ENCODE peak calls at places on chromosomes 5 and 9, in six cellular contexts. P, A, S, F, U and V are unnamed samples.

GRCh38 chr5:172860520-172861443 is 26.7 kb downstream of the ERGIC1 start:
- DNase-seq in P (peak), A (peak), S (peak), F (no peak), U (no peak), V (no peak)

GRCh38 chr5:173890195-173890951 is 2.2 kb downstream of the CPEB4 start:
- DNase-seq in P (no peak), A (no peak), S (peak), F (no peak), U (no peak), V (peak)

GRCh38 chr5:151093476-151093889 is 12.6 kb upstream of the TNIP1 start:
- DNase-seq in P (no peak), A (no peak), S (no peak), F (no peak), U (peak), V (no peak)

GRCh38 chr9:137301086-137301947 is 754 bp downstream of the NRARP start:
- DNase-seq in P (peak), A (no peak), S (peak), F (no peak), U (no peak), V (no peak)

GRCh38 chr9:34459941-34460340 is 1.3 kb downstream of the DNAI1 start:
- DNase-seq in P (no peak), A (no peak), S (no peak), F (no peak), U (no peak), V (no peak)

GRCh38 chr9:131095666-131096489 is 453 bp upstream of the AIF1L start:
- DNase-seq in P (peak), A (no peak), S (no peak), F (peak), U (no peak), V (no peak)

GRCh38 chr9:20714442-20715415 is 30.7 kb downstream of the FOCAD start:
- DNase-seq in P (no peak), A (no peak), S (no peak), F (no peak), U (no peak), V (no peak)

GRCh38 chr9:20854444-20854843 is 170.4 kb downstream of the FOCAD start:
- DNase-seq in P (no peak), A (no peak), S (no peak), F (no peak), U (peak), V (no peak)

GRCh38 chr9:97186493-97186892 is 121.0 kb upstream of the CCDC180 start:
- DNase-seq in P (no peak), A (no peak), S (no peak), F (no peak), U (no peak), V (no peak)

GRCh38 chr5:172156541-172156994 is 31.5 kb downstream of the STK10 start:
- DNase-seq in P (no peak), A (no peak), S (no peak), F (no peak), U (no peak), V (no peak)

GRCh38 chr5:35665066-35665465 is 47.4 kb downstream of the SPEF2 start:
- DNase-seq in P (no peak), A (no peak), S (no peak), F (no peak), U (no peak), V (no peak)

GRCh38 chr5:38718874-38719391 is 126.9 kb upstream of the OSMR start:
- DNase-seq in P (no peak), A (no peak), S (no peak), F (no peak), U (no peak), V (no peak)

GRCh38 chr9:111752455-111752854 is 42.3 kb downstream of the SHOC1 start:
- DNase-seq in P (no peak), A (no peak), S (no peak), F (no peak), U (no peak), V (no peak)

GRCh38 chr5:117486879-117487391 is 912.3 kb upstream of the SEMA6A start:
- DNase-seq in P (peak), A (no peak), S (no peak), F (no peak), U (no peak), V (no peak)

GRCh38 chr5:66239034-66239433 is 94.9 kb downstream of the SREK1 start:
- DNase-seq in P (no peak), A (no peak), S (no peak), F (no peak), U (no peak), V (no peak)

GRCh38 chr9:129932303-129933151 is 97.3 kb downstream of the USP20 start:
- DNase-seq in P (no peak), A (no peak), S (no peak), F (no peak), U (no peak), V (no peak)

GRCh38 chr5:135560858-135561257 is 17.9 kb downstream of the CXCL14 start:
- DNase-seq in P (peak), A (no peak), S (peak), F (no peak), U (peak), V (peak)

GRCh38 chr9:26983340-26983739 is 22.1 kb downstream of the LRRC19 start:
- DNase-seq in P (no peak), A (no peak), S (no peak), F (no peak), U (no peak), V (no peak)

GRCh38 chr9:136529516-136530471 is 16.1 kb downstream of the NOTCH1 start:
- DNase-seq in P (peak), A (no peak), S (no peak), F (no peak), U (no peak), V (no peak)

GRCh38 chr9:127397722-127398647 is 1.0 kb downstream of the SLC2A8 start:
- DNase-seq in P (peak), A (no peak), S (peak), F (no peak), U (no peak), V (no peak)

GRCh38 chr9:127396808-127397721 is at the start of gene SLC2A8:
- DNase-seq in P (peak), A (peak), S (peak), F (peak), U (peak), V (peak)

GRCh38 chr9:127396253-127396807 is 639 bp upstream of the SLC2A8 start:
- DNase-seq in P (no peak), A (no peak), S (no peak), F (no peak), U (no peak), V (no peak)

GRCh38 chr9:127399736-127400269 is 2.8 kb downstream of the SLC2A8 start:
- DNase-seq in P (no peak), A (no peak), S (no peak), F (no peak), U (no peak), V (no peak)

DNA sequence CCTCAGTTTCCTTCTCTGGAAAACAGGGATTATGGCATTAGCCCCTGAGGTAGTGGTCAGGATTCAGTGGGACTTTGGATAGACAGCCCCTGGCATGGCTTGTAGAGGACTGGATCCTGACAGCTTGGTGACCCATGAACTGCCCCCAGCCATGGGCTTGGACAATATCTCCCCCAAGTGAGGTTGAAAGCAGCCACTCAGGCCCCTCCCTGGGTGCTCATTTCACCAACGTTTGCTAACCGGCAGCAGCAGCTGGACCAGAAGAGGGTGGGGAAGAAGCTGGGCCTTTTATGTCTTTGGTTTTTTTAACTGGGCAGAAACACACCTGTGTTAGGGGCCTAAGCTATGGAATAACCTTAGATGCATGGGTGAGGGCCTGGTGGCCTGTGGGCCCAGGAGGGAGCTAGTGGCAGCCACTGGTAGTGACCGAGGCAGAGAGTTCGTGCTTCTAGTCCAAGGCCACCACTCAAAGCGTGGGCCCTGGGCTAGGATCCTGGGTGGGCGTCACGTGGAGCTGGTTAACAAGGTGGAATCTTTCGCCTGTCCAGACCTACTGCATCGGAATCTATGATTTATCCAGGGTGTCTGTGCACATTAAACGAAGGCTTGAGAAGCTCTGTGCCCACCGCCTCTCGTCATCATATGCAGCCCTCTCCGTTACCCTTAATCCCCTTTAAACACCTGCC is 1.9 kb downstream of the SLC2A8 start:
- DNase-seq in P (no peak), A (no peak), S (no peak), F (no peak), U (no peak), V (no peak)
- H3K4me3 ChIP-seq in P (no peak), A (no peak), S (no peak), F (no peak), U (no peak), V (peak)

DNA sequence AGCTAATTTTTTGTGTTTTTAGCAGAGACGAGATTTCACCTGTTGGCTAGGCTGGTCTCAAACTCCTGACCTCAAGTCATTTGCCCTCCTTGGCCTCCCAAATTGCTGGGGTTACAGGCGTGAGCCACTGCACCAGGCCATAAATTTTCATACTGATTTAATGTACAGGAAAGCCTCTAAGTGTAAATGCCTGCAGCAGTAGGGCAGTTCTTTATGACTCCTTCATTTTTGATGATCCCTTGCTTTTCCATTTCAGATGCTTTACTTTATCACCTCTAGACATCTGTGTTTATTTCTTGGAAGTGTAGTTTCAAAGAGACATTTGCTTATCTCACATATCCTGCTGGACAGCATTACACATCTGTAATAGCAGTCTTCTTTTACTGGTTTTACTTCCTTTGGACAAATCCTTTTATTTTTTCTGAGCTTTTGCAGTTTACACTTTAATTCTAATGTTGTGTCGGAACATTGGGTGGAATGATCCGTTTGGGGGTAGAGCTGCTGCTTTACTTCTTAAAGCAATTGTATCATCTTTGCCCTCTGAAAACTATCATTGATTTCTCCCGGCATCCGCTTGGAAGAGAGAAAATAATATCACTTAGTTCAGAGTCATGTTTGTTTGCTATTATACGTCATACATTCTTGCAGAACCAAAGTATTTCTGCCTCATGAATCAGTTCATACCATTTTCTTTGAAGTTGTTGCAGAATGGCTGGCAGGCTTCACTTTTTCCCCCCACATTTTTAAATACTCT is 36.0 kb downstream of the SCGB3A1 start:
- DNase-seq in P (no peak), A (no peak), S (no peak), F (no peak), U (no peak), V (no peak)
- H3K4me3 ChIP-seq in P (no peak), A (no peak), S (no peak), F (no peak), U (no peak), V (no peak)

GRCh38 chr5:11584008-11584407 is 320.2 kb downstream of the CTNND2 start:
- DNase-seq in P (no peak), A (no peak), S (no peak), F (no peak), U (no peak), V (no peak)

GRCh38 chr5:11590475-11590874 is 313.8 kb downstream of the CTNND2 start:
- DNase-seq in P (no peak), A (no peak), S (no peak), F (no peak), U (no peak), V (no peak)

DNA sequence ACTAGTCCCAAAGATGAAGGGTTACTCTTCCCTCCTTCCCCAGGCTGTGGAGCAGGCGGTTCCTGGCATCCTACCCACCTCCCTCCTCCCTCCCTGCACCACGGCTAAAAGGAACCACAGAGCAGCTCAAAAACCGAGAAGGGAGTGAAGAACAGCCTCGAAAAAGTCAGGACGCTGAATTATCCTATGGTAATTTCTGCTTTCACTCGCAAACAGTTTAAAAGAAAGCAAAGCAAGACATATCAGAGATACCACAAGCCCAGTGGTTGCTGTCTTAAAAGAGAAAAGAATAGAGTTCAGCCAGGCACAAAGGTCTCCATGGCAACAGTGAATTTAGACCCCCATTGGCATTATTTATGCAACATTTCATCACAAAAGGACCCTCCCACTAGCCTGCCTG is 315.4 kb downstream of the CTNND2 start:
- DNase-seq in P (no peak), A (no peak), S (no peak), F (peak), U (no peak), V (no peak)
- H3K4me3 ChIP-seq in P (no peak), A (peak), S (no peak), F (peak), U (no peak), V (no peak)

GRCh38 chr5:524442-525163 is at the start of gene SLC9A3:
- DNase-seq in P (no peak), A (no peak), S (peak), F (no peak), U (no peak), V (no peak)

GRCh38 chr5:523658-524441 is 399 bp downstream of the SLC9A3 start:
- DNase-seq in P (no peak), A (no peak), S (no peak), F (no peak), U (no peak), V (no peak)

GRCh38 chr5:520850-521226 is 3.4 kb downstream of the SLC9A3 start:
- DNase-seq in P (no peak), A (no peak), S (no peak), F (no peak), U (no peak), V (no peak)

GRCh38 chr5:525164-525761 is 1.0 kb upstream of the SLC9A3 start:
- DNase-seq in P (no peak), A (no peak), S (peak), F (no peak), U (no peak), V (no peak)

GRCh38 chr5:522899-523657 is 1.2 kb downstream of the SLC9A3 start:
- DNase-seq in P (no peak), A (no peak), S (no peak), F (no peak), U (no peak), V (no peak)
- H3K4me3 ChIP-seq in P (peak), A (peak), S (no peak), F (peak), U (no peak), V (peak)

DNA sequence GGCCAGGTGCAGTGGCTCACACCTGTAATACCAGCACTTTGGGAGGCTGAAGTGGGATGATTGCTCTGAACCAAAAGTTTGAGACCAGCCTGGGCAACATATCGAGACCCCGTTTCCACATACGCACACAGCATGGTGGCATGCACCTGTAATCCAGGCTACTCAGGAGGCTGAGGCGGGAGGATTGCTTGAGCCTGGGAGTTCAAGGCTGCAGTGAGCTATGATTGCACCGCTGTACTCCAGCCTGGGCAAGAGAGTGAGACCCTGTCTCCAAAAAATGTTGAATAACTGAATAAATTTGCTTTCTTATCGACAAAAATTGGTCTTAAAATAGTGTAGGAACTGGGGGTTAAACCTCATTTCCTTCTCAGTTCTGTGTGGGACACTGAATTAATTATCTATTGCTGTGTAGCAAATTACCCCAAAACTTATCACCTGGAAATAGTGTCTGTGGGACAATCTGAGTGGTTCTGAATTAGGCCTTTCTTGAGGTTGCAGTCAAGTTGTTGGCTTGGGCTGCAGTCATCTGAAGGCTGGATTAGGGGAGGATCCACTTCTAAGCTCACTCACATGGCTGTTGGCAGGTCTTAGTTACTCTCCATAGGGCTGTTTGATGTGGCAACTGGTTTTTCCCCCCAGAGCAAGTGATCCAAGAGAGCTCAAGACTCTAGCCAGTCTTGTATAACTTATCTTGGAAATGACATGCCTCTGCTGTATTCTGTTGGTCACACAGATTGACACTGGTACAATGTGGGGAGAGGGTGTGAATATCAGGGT is 2.0 kb downstream of the SNX30 start:
- DNase-seq in P (no peak), A (no peak), S (no peak), F (no peak), U (no peak), V (no peak)
- H3K4me3 ChIP-seq in P (peak), A (peak), S (no peak), F (peak), U (peak), V (no peak)

GRCh38 chr5:72194846-72195245 is 87.6 kb downstream of the MAP1B start:
- DNase-seq in P (no peak), A (no peak), S (no peak), F (no peak), U (no peak), V (no peak)
- H3K4me3 ChIP-seq in P (no peak), A (no peak), S (no peak), F (no peak), U (no peak), V (no peak)

DNA sequence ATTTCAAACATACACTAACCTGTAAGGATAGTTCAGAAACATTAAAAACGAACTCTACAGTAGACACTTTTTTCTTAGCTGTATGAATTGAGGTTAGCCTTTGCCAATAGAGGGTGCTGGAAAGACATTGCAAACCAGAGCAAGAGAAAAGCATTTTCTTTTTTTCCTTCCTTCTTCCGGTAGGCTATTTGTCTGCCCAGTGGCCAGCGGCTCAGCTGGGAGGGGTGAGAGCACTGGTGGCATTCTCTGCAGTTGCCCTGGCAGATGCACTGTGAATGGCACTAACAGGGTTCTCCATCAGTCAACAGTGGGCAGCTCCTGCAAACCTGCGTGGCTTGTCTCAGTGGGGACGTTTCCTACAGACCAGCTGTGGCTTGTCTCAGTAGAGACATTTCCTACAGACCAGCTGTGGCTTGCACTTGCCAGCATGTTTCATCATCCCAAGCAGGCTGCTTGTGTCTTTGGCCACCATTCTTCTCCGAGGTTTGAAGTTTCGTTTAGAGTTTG is 984.5 kb upstream of the CDH18 start:
- DNase-seq in P (peak), A (peak), S (no peak), F (peak), U (no peak), V (peak)
- H3K4me3 ChIP-seq in P (no peak), A (peak), S (no peak), F (no peak), U (no peak), V (peak)